ENCODE peak calls at places on chromosomes 5 and 9, in five cellular contexts. One of them, this sample, is unnamed. For H3K4me1, the result is how much of the 10 kb centered on the place peaks cover.

GRCh38 chr9:2018764-2019548 is 3.8 kb downstream of the SMARCA2 start:
- DNase-seq in sigmoid colon: no peak
- DNase-seq in gastrocnemius medialis: no peak
- DNase-seq in heart left ventricle: no peak
- DNase-seq in esophagus squamous epithelium: no peak
- DNase-seq in this sample: no peak

GRCh38 chr5:90169078-90169477 is 240.5 kb downstream of the CETN3 start:
- DNase-seq in heart left ventricle: peak
- DNase-seq in gastrocnemius medialis: no peak
- DNase-seq in sigmoid colon: no peak
- DNase-seq in esophagus squamous epithelium: no peak
- DNase-seq in this sample: peak

GRCh38 chr9:21616082-21616778 is 134.1 kb upstream of the IFNE start:
- DNase-seq in heart left ventricle: no peak
- DNase-seq in esophagus squamous epithelium: no peak
- DNase-seq in gastrocnemius medialis: no peak
- DNase-seq in sigmoid colon: no peak
- DNase-seq in this sample: no peak

GRCh38 chr9:115015018-115015635 is 84.7 kb upstream of the TNFSF8 start:
- DNase-seq in esophagus squamous epithelium: no peak
- DNase-seq in heart left ventricle: peak
- DNase-seq in sigmoid colon: no peak
- DNase-seq in gastrocnemius medialis: no peak
- DNase-seq in this sample: peak

GRCh38 chr5:54387659-54388232 is 67.8 kb upstream of the HSPB3 start:
- DNase-seq in heart left ventricle: no peak
- DNase-seq in esophagus squamous epithelium: no peak
- DNase-seq in sigmoid colon: no peak
- DNase-seq in gastrocnemius medialis: no peak
- DNase-seq in this sample: no peak

GRCh38 chr5:90557871-90558270 is 726 bp upstream of the ADGRV1 start:
- DNase-seq in esophagus squamous epithelium: no peak
- DNase-seq in heart left ventricle: no peak
- DNase-seq in gastrocnemius medialis: no peak
- DNase-seq in sigmoid colon: no peak
- DNase-seq in this sample: no peak

GRCh38 chr9:131880828-131881227 is 141.0 kb upstream of the RAPGEF1 start:
- DNase-seq in sigmoid colon: no peak
- DNase-seq in heart left ventricle: no peak
- DNase-seq in esophagus squamous epithelium: no peak
- DNase-seq in gastrocnemius medialis: no peak
- DNase-seq in this sample: no peak

GRCh38 chr9:86842573-86842972 is 104.7 kb downstream of the GAS1 start:
- DNase-seq in esophagus squamous epithelium: no peak
- DNase-seq in gastrocnemius medialis: no peak
- DNase-seq in sigmoid colon: no peak
- DNase-seq in heart left ventricle: no peak
- DNase-seq in this sample: no peak

GRCh38 chr9:127207734-127208410 is 56.7 kb upstream of the GARNL3 start:
- DNase-seq in sigmoid colon: peak
- DNase-seq in esophagus squamous epithelium: no peak
- DNase-seq in gastrocnemius medialis: no peak
- DNase-seq in heart left ventricle: no peak
- DNase-seq in this sample: no peak

GRCh38 chr5:133831506-133832224 is 136.8 kb downstream of the C5orf15 start:
- DNase-seq in esophagus squamous epithelium: no peak
- DNase-seq in gastrocnemius medialis: no peak
- DNase-seq in sigmoid colon: no peak
- DNase-seq in heart left ventricle: no peak
- DNase-seq in this sample: no peak

GRCh38 chr9:115117999-115118470 is at the start of gene TNC:
- DNase-seq in esophagus squamous epithelium: no peak
- DNase-seq in gastrocnemius medialis: no peak
- DNase-seq in sigmoid colon: peak
- DNase-seq in heart left ventricle: peak
- DNase-seq in this sample: peak

GRCh38 chr5:2254880-2255750 is 372.4 kb upstream of the IRX4 start:
- DNase-seq in gastrocnemius medialis: no peak
- DNase-seq in esophagus squamous epithelium: no peak
- DNase-seq in heart left ventricle: no peak
- DNase-seq in sigmoid colon: no peak
- DNase-seq in this sample: no peak

GRCh38 chr9:75001719-75002421 is 26.2 kb downstream of the CARNMT1 start:
- DNase-seq in sigmoid colon: no peak
- DNase-seq in gastrocnemius medialis: no peak
- DNase-seq in esophagus squamous epithelium: no peak
- DNase-seq in heart left ventricle: no peak
- DNase-seq in this sample: no peak

GRCh38 chr5:15003511-15003920 is 131.9 kb upstream of the ANKH start:
- DNase-seq in esophagus squamous epithelium: no peak
- DNase-seq in sigmoid colon: peak
- DNase-seq in heart left ventricle: peak
- DNase-seq in gastrocnemius medialis: peak
- DNase-seq in this sample: peak

GRCh38 chr9:78026947-78027346 is 4.7 kb downstream of the GNAQ start:
- DNase-seq in gastrocnemius medialis: no peak
- DNase-seq in esophagus squamous epithelium: no peak
- DNase-seq in sigmoid colon: no peak
- DNase-seq in heart left ventricle: no peak
- DNase-seq in this sample: no peak

GRCh38 chr9:127407505-127407868 is 10.5 kb downstream of the SLC2A8 start:
- DNase-seq in esophagus squamous epithelium: no peak
- DNase-seq in sigmoid colon: no peak
- DNase-seq in heart left ventricle: no peak
- DNase-seq in gastrocnemius medialis: no peak
- DNase-seq in this sample: no peak

GRCh38 chr5:16902846-16903245 is 33.2 kb downstream of the MYO10 start:
- DNase-seq in sigmoid colon: no peak
- DNase-seq in heart left ventricle: no peak
- DNase-seq in esophagus squamous epithelium: no peak
- DNase-seq in gastrocnemius medialis: no peak
- DNase-seq in this sample: peak

GRCh38 chr5:135007749-135008363 is 26.2 kb downstream of the PITX1 start:
- DNase-seq in sigmoid colon: no peak
- DNase-seq in esophagus squamous epithelium: no peak
- DNase-seq in gastrocnemius medialis: no peak
- DNase-seq in heart left ventricle: no peak
- DNase-seq in this sample: no peak

DNA sequence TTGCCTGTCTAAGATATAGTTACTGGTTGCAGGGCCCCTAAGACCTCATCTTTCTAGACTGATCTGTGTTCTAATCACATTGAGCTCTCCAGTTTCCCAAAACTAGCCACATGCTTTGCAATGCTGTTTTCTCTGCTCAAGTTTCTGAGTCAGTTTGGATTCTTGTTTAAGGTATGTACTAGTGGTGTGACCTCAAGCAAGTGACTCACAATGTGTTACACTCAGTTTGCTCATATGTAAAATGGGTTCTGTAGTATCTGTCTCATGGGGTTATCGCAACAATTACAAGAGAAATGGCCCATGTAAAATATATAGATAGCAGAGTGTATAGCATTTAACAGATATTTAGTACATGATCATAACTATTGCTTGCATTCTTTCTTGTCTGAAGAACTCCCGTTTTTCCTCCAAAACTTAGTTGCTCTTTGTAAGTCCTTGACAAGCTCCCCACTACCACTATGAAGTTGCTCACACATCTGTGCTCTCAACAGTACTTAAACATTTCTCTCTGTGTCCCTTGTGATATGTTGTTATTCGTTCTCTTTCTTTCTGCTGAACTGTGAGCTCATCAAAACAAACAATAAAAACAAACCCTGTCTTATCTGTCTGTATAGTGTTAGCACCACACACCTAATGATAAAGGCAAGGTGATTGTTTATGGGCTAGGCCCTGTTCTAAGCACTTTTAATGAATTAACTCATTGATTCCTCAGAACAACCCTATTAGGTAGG is 153.2 kb upstream of the ELL2 start:
- DNase-seq in esophagus squamous epithelium: no peak
- DNase-seq in sigmoid colon: no peak
- DNase-seq in heart left ventricle: no peak
- DNase-seq in gastrocnemius medialis: no peak
- DNase-seq in this sample: no peak
- H3K4me1 ChIP-seq in esophagus squamous epithelium: under half
- H3K4me1 ChIP-seq in sigmoid colon: under half
- H3K4me1 ChIP-seq in heart left ventricle: under half
- H3K4me1 ChIP-seq in gastrocnemius medialis: under half
- H3K4me1 ChIP-seq in this sample: half or more

GRCh38 chr9:135505406-135506187 is 5.1 kb downstream of the MRPS2 start:
- DNase-seq in gastrocnemius medialis: no peak
- DNase-seq in sigmoid colon: peak
- DNase-seq in esophagus squamous epithelium: no peak
- DNase-seq in heart left ventricle: no peak
- DNase-seq in this sample: no peak
- TF ChIP-seq POLR2A in gastrocnemius medialis: no peak
- TF ChIP-seq POLR2A in sigmoid colon: no peak
- TF ChIP-seq POLR2A in esophagus squamous epithelium: no peak
- TF ChIP-seq POLR2A in heart left ventricle: no peak
- TF ChIP-seq POLR2A in this sample: no peak

GRCh38 chr9:89850633-89851325 is 246.0 kb downstream of the GADD45G start:
- DNase-seq in esophagus squamous epithelium: no peak
- DNase-seq in gastrocnemius medialis: peak
- DNase-seq in sigmoid colon: peak
- DNase-seq in heart left ventricle: peak
- DNase-seq in this sample: peak
- H3K4me1 ChIP-seq in esophagus squamous epithelium: under half
- H3K4me1 ChIP-seq in gastrocnemius medialis: under half
- H3K4me1 ChIP-seq in sigmoid colon: under half
- H3K4me1 ChIP-seq in heart left ventricle: under half
- H3K4me1 ChIP-seq in this sample: under half

GRCh38 chr5:71588533-71588885 is 1.4 kb downstream of the MCCC2 start:
- DNase-seq in sigmoid colon: no peak
- DNase-seq in gastrocnemius medialis: no peak
- DNase-seq in esophagus squamous epithelium: no peak
- DNase-seq in heart left ventricle: no peak
- DNase-seq in this sample: no peak
- TF ChIP-seq POLR2A in sigmoid colon: no peak
- TF ChIP-seq POLR2A in gastrocnemius medialis: no peak
- TF ChIP-seq POLR2A in esophagus squamous epithelium: no peak
- TF ChIP-seq POLR2A in heart left ventricle: no peak
- TF ChIP-seq POLR2A in this sample: no peak

GRCh38 chr9:132943677-132944293 is 631 bp downstream of the TSC1 start:
- DNase-seq in gastrocnemius medialis: no peak
- DNase-seq in sigmoid colon: no peak
- DNase-seq in esophagus squamous epithelium: no peak
- DNase-seq in heart left ventricle: no peak
- DNase-seq in this sample: no peak

GRCh38 chr9:132945186-132946130 is 1.0 kb upstream of the TSC1 start:
- DNase-seq in esophagus squamous epithelium: no peak
- DNase-seq in heart left ventricle: no peak
- DNase-seq in gastrocnemius medialis: no peak
- DNase-seq in sigmoid colon: no peak
- DNase-seq in this sample: no peak

GRCh38 chr9:132942541-132943182 is 1.8 kb downstream of the TSC1 start:
- DNase-seq in esophagus squamous epithelium: no peak
- DNase-seq in sigmoid colon: no peak
- DNase-seq in gastrocnemius medialis: no peak
- DNase-seq in heart left ventricle: no peak
- DNase-seq in this sample: no peak

GRCh38 chr9:132946216-132946615 is 1.8 kb upstream of the TSC1 start:
- DNase-seq in gastrocnemius medialis: no peak
- DNase-seq in heart left ventricle: no peak
- DNase-seq in esophagus squamous epithelium: no peak
- DNase-seq in sigmoid colon: no peak
- DNase-seq in this sample: no peak

DNA sequence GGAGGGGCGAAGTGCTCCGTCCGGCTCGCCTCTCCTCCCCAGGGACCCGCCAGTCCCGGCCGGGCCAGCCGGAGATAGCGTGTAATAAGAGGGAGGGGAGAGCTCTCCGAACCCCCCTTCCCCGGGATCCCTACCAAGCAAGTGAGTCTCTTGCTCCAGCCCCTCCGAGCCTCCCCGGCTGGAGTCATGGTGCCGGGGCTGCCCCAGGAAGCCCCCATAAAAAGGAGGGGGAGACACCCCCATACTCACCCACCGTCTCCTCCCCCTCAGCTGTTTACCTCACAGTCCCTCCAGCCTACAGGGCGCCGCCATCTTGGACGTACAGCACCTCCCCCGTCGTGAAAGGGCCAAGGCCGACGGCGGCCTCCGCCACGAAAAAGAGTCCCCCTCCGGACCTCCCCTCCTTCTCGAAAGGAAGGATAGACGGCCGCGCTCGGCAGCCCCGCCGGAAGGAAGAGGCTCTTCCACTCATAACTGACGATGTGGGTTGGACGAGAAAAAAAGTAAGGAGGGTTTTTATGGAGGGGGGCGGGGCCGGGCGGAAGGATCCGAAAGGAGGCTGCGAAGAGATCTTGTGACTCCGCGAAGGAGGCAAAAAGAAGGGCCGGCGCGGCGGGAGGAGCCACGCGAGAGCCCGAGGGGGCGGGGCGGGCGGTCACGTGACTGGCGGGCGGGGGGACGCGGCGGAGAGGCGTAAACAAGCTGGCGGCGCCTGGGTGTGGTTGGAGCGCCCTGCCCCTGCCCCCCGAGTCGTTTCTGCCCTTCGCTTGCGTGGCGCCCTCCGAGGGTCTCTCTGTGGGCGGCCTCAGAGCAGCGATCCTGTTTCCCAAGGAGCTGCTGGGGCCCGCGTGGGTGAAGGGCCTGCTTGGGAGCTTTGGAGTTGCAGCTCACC is at the start of gene TSC1:
- DNase-seq in heart left ventricle: peak
- DNase-seq in esophagus squamous epithelium: peak
- DNase-seq in sigmoid colon: peak
- DNase-seq in gastrocnemius medialis: peak
- DNase-seq in this sample: peak
- H3K4me1 ChIP-seq in heart left ventricle: under half
- H3K4me1 ChIP-seq in esophagus squamous epithelium: under half
- H3K4me1 ChIP-seq in sigmoid colon: under half
- H3K4me1 ChIP-seq in gastrocnemius medialis: under half
- H3K4me1 ChIP-seq in this sample: under half

GRCh38 chr5:34657550-34657921 is 1.4 kb downstream of the RAI14 start:
- DNase-seq in esophagus squamous epithelium: no peak
- DNase-seq in heart left ventricle: peak
- DNase-seq in gastrocnemius medialis: no peak
- DNase-seq in sigmoid colon: peak
- DNase-seq in this sample: peak

GRCh38 chr5:34656700-34657549 is 797 bp downstream of the RAI14 start:
- DNase-seq in heart left ventricle: no peak
- DNase-seq in esophagus squamous epithelium: no peak
- DNase-seq in sigmoid colon: peak
- DNase-seq in gastrocnemius medialis: no peak
- DNase-seq in this sample: peak

GRCh38 chr5:34655354-34655991 is 655 bp upstream of the RAI14 start:
- DNase-seq in esophagus squamous epithelium: no peak
- DNase-seq in gastrocnemius medialis: peak
- DNase-seq in sigmoid colon: peak
- DNase-seq in heart left ventricle: no peak
- DNase-seq in this sample: peak

GRCh38 chr5:34658023-34658422 is 1.9 kb downstream of the RAI14 start:
- DNase-seq in esophagus squamous epithelium: no peak
- DNase-seq in sigmoid colon: no peak
- DNase-seq in heart left ventricle: no peak
- DNase-seq in gastrocnemius medialis: no peak
- DNase-seq in this sample: no peak

GRCh38 chr5:34656001-34656699 is at the start of gene RAI14:
- DNase-seq in gastrocnemius medialis: peak
- DNase-seq in sigmoid colon: peak
- DNase-seq in heart left ventricle: peak
- DNase-seq in esophagus squamous epithelium: no peak
- DNase-seq in this sample: peak
- TF ChIP-seq POLR2A in gastrocnemius medialis: peak
- TF ChIP-seq POLR2A in sigmoid colon: peak
- TF ChIP-seq POLR2A in heart left ventricle: no peak
- TF ChIP-seq POLR2A in esophagus squamous epithelium: peak
- TF ChIP-seq POLR2A in this sample: peak

This sample was measured in body of pancreas.